ENCODE peak calls at places on chromosomes 16 and 17, in six cellular contexts. S is upper lobe of right lung, R is NCI-H748 treated with DMSO at 0.1 percent for 48 hours, H is GM18507, T is EL, M is amniotic stem cell. X is an unnamed sample.

GRCh38 chr16:86534779-86535605 is 20.0 kb downstream of the MTHFSD start:
- DNase-seq in M (no peak), H (no peak), T (no peak), S (no peak), R (no peak), X (no peak)

GRCh38 chr16:88466175-88466862 is 13.2 kb downstream of the ZFPM1 start:
- DNase-seq in H (no peak), S (no peak), M (no peak), T (no peak), R (no peak), X (no peak)

GRCh38 chr16:75385507-75386152 is 47.7 kb downstream of the CFDP1 start:
- DNase-seq in T (peak), R (peak), S (no peak), H (no peak), M (peak), X (peak)

GRCh38 chr17:79075861-79076406 is 1.3 kb downstream of the ENGASE start:
- DNase-seq in S (peak), R (no peak), M (no peak), H (no peak), T (no peak), X (no peak)

GRCh38 chr16:58345574-58346354 is 46.5 kb upstream of the GINS3 start:
- DNase-seq in M (no peak), S (no peak), H (no peak), T (no peak), R (no peak), X (no peak)

GRCh38 chr17:46264456-46265198 is 30.3 kb upstream of the LRRC37A start:
- DNase-seq in S (no peak), H (no peak), R (no peak), T (peak), M (peak), X (peak)

GRCh38 chr16:30011505-30012480 is 966 bp upstream of the DOC2A start:
- DNase-seq in H (no peak), T (no peak), M (no peak), R (no peak), S (no peak), X (no peak)

GRCh38 chr16:57576429-57576870 is 34.0 kb downstream of the ADGRG5 start:
- DNase-seq in S (peak), H (peak), R (peak), T (peak), M (peak), X (peak)

GRCh38 chr17:74379495-74380085 is 12.3 kb downstream of the GPR142 start:
- DNase-seq in M (no peak), R (peak), S (peak), H (peak), T (peak), X (peak)

GRCh38 chr17:77372444-77373297 is 231.9 kb downstream of the SEC14L1 start:
- DNase-seq in H (peak), T (peak), M (peak), S (peak), R (no peak), X (peak)

GRCh38 chr16:67528222-67528869 is at the start of gene RIPOR1:
- DNase-seq in S (peak), H (no peak), R (no peak), T (peak), M (no peak), X (no peak)

GRCh38 chr16:63323722-63324121 is 1287.5 kb upstream of the CDH8 start:
- DNase-seq in T (no peak), S (no peak), H (no peak), M (no peak), R (no peak), X (no peak)

GRCh38 chr17:48825446-48826381 is 5.1 kb upstream of the CALCOCO2 start:
- DNase-seq in R (no peak), T (peak), H (no peak), S (no peak), M (no peak), X (peak)

GRCh38 chr16:70250748-70251650 is 741 bp downstream of the EXOSC6 start:
- DNase-seq in H (peak), R (no peak), T (peak), M (no peak), S (peak), X (peak)

GRCh38 chr17:69961488-69962145 is 113.4 kb upstream of the KCNJ16 start:
- DNase-seq in M (no peak), H (no peak), S (no peak), T (no peak), R (no peak), X (no peak)

GRCh38 chr16:56980792-56981724 is 8.3 kb upstream of the NLRC5 start:
- DNase-seq in M (no peak), T (no peak), H (no peak), S (no peak), R (no peak), X (no peak)

GRCh38 chr17:29620271-29620670 is 2.4 kb downstream of the CORO6 start:
- DNase-seq in H (no peak), M (no peak), S (peak), R (no peak), T (peak), X (no peak)

GRCh38 chr17:34398990-34399389 is 36.0 kb upstream of the CCL1 start:
- DNase-seq in M (no peak), S (no peak), R (no peak), T (no peak), H (no peak), X (no peak)

GRCh38 chr17:71423871-71424546 is 696.8 kb upstream of the SOX9 start:
- DNase-seq in M (no peak), H (no peak), T (peak), S (no peak), R (peak), X (peak)

GRCh38 chr16:11698271-11698689 is 30.0 kb downstream of the SNN start:
- DNase-seq in H (no peak), R (no peak), M (no peak), T (peak), S (no peak), X (peak)

GRCh38 chr17:45436161-45436560 is 3.5 kb upstream of the ARHGAP27 start:
- DNase-seq in H (no peak), M (no peak), R (no peak), T (no peak), S (no peak), X (no peak)

X was measured in amniotic epithelial cell.